ENCODE peak calls at places on chromosome 10, in four cellular contexts. B is HEK293T, A is KBM-7, P is AG04449. X is an unnamed sample.

GRCh38 chr10:13700461-13701144 is 113.8 kb downstream of the PRPF18 start:
- DNase-seq in P (no peak), A (no peak), B (no peak), X (no peak)

GRCh38 chr10:123157210-123157609 is 3.0 kb downstream of the BUB3 start:
- DNase-seq in B (no peak), P (no peak), A (no peak), X (peak; percentile 15)

GRCh38 chr10:69394020-69394419 is 22.7 kb downstream of the TACR2 start:
- DNase-seq in A (no peak), P (no peak), B (no peak), X (no peak)

GRCh38 chr10:18583575-18584270 is 67.7 kb downstream of the NSUN6 start:
- DNase-seq in A (peak; percentile 68), P (no peak), B (no peak), X (no peak)

GRCh38 chr10:103470755-103471653 is 8.0 kb downstream of the CALHM3 start:
- DNase-seq in P (no peak), B (no peak), A (peak; percentile 95), X (no peak)

GRCh38 chr10:29535012-29535777 is 99.6 kb downstream of the SVIL start:
- DNase-seq in A (peak; percentile 38), B (peak; percentile 72), P (peak; percentile 69), X (peak; percentile 64)

GRCh38 chr10:94402204-94403033 is at the start of gene TBC1D12:
- DNase-seq in P (peak; percentile 75), A (peak; percentile 51), B (peak; percentile 95), X (peak; percentile 90)

GRCh38 chr10:75658496-75658895 is 227.1 kb downstream of the LRMDA start:
- DNase-seq in P (no peak), B (no peak), A (no peak), X (no peak)

GRCh38 chr10:32065871-32066270 is 9.6 kb upstream of the KIF5B start:
- DNase-seq in B (no peak), A (peak; percentile 78), P (peak; percentile 76), X (no peak)

GRCh38 chr10:131703941-131704340 is 196.9 kb upstream of the PPP2R2D start:
- DNase-seq in P (no peak), A (no peak), B (no peak), X (no peak)

GRCh38 chr10:124091646-124092269 is 1.6 kb downstream of the CHST15 start:
- DNase-seq in P (no peak), A (no peak), B (no peak), X (no peak)

GRCh38 chr10:118692911-118693310 is 61.9 kb downstream of the CACUL1 start:
- DNase-seq in A (no peak), P (peak; percentile 79), B (no peak), X (peak; percentile 70)

GRCh38 chr10:43091846-43092245 is 15.0 kb downstream of the RET start:
- DNase-seq in A (peak; percentile 59), B (no peak), P (no peak), X (no peak)

GRCh38 chr10:33211123-33211878 is 123.2 kb downstream of the NRP1 start:
- DNase-seq in B (no peak), A (no peak), P (no peak), X (peak; percentile 70)

GRCh38 chr10:11189581-11190376 is 172.1 kb downstream of the CELF2 start:
- DNase-seq in P (no peak), B (no peak), A (no peak), X (no peak)

GRCh38 chr10:69088471-69088769 is 517 bp downstream of the SRGN start:
- DNase-seq in A (no peak), B (no peak), P (no peak), X (no peak)

GRCh38 chr10:22681783-22682183 is 32.6 kb downstream of the PIP4K2A start:
- DNase-seq in B (no peak), P (no peak), A (no peak), X (no peak)

GRCh38 chr10:63157845-63158624 is 24.9 kb downstream of the NRBF2 start:
- DNase-seq in A (peak; percentile 62), B (peak; percentile 66), P (peak; percentile 71), X (peak; percentile 86)

GRCh38 chr10:125057158-125058001 is 103.0 kb downstream of the CTBP2 start:
- DNase-seq in A (peak; percentile 67), B (no peak), P (no peak), X (peak; percentile 94)

GRCh38 chr10:130647341-130647740 is 511.1 kb downstream of the GLRX3 start:
- DNase-seq in P (no peak), A (no peak), B (no peak), X (no peak)

GRCh38 chr10:123786306-123786705 is 105.3 kb downstream of the CPXM2 start:
- DNase-seq in P (no peak), B (no peak), A (no peak), X (no peak)

GRCh38 chr10:115861864-115862263 is 411.1 kb downstream of the GFRA1 start:
- DNase-seq in B (no peak), A (no peak), P (no peak), X (peak; percentile 10)

GRCh38 chr10:116774728-116775151 is 32.4 kb upstream of the HSPA12A start:
- DNase-seq in B (no peak), P (no peak), A (no peak), X (no peak)

GRCh38 chr10:6382081-6382480 is 179.3 kb downstream of the PFKFB3 start:
- DNase-seq in P (no peak), B (no peak), A (peak; percentile 73), X (peak; percentile 61)

GRCh38 chr10:26946103-26946907 is 85.5 kb upstream of the ABI1 start:
- DNase-seq in P (no peak), B (no peak), A (no peak), X (no peak)

GRCh38 chr10:50851884-50852671 is 33.3 kb downstream of the A1CF start:
- DNase-seq in A (no peak), B (no peak), P (no peak), X (no peak)

GRCh38 chr10:54854389-54854788 is 53.4 kb upstream of the PCDH15 start:
- DNase-seq in B (no peak), P (no peak), A (no peak), X (no peak)

GRCh38 chr10:79005126-79005820 is 63.5 kb upstream of the ZMIZ1 start:
- DNase-seq in B (no peak), A (no peak), P (no peak), X (no peak)

GRCh38 chr10:89702121-89702480 is 711 bp downstream of the KIF20B start:
- DNase-seq in P (no peak), B (peak; percentile 10), A (peak; percentile 42), X (no peak)

GRCh38 chr10:103637855-103638561 is 144.5 kb downstream of the NEURL1 start:
- DNase-seq in P (no peak), A (no peak), B (no peak), X (peak; percentile 41)